ENCODE peak calls at places on chromosomes 1 and 21, in four cellular contexts. U, P, N and F are unnamed samples.
A peak's percentile ranks its signal among the peaks of the same experiment; 100 is the strongest.

GRCh38 chr1:91129017-91129416 is 107.2 kb upstream of the ZNF644 start:
- DNase-seq in U (no peak), P (no peak), N (no peak), F (no peak)

GRCh38 chr1:225593414-225593813 is 59.5 kb downstream of the ENAH start:
- DNase-seq in U (no peak), P (no peak), N (no peak), F (no peak)

GRCh38 chr1:5001466-5001865 is 347.1 kb downstream of the AJAP1 start:
- DNase-seq in U (no peak), P (no peak), N (peak; percentile 2), F (no peak)

GRCh38 chr1:179080866-179081695 is 789 bp upstream of the TOR3A start:
- DNase-seq in U (no peak), P (no peak), N (peak; percentile 38), F (no peak)

GRCh38 chr1:229756666-229757065 is 130.6 kb downstream of the URB2 start:
- DNase-seq in U (peak; percentile 68), P (peak; percentile 44), N (no peak), F (no peak)

GRCh38 chr1:234901491-234902049 is 227.1 kb downstream of the TOMM20 start:
- DNase-seq in U (no peak), P (no peak), N (no peak), F (no peak)

GRCh38 chr21:46667191-46667734 is 31.8 kb downstream of the PRMT2 start:
- DNase-seq in U (peak; percentile 49), P (peak; percentile 55), N (no peak), F (no peak)

GRCh38 chr1:204478921-204479320 is 15.7 kb downstream of the PIK3C2B start:
- DNase-seq in U (no peak), P (no peak), N (no peak), F (no peak)

GRCh38 chr21:34071683-34072082 is 1.7 kb upstream of the MRPS6 start:
- DNase-seq in U (no peak), P (no peak), N (no peak), F (no peak)

GRCh38 chr1:201283836-201284553 is 689 bp downstream of the PKP1 start:
- DNase-seq in U (peak; percentile 52), P (no peak), N (no peak), F (no peak)

GRCh38 chr1:15026114-15026483 is 127.4 kb upstream of the TMEM51 start:
- DNase-seq in U (no peak), P (no peak), N (no peak), F (no peak)

GRCh38 chr1:25061596-25061995 is 131.5 kb upstream of the RUNX3 start:
- DNase-seq in U (no peak), P (no peak), N (no peak), F (no peak)

GRCh38 chr1:205769641-205770365 is 5.5 kb downstream of the RAB29 start:
- DNase-seq in U (no peak), P (peak; percentile 64), N (no peak), F (no peak)

GRCh38 chr1:36089393-36090121 is 865 bp downstream of the ADPRS start:
- DNase-seq in U (peak; percentile 46), P (peak; percentile 24), N (peak; percentile 52), F (no peak)

GRCh38 chr1:20483833-20484525 is 2.0 kb downstream of the CAMK2N1 start:
- DNase-seq in U (peak; percentile 34), P (peak; percentile 74), N (no peak), F (no peak)

GRCh38 chr1:221565718-221566117 is 176.2 kb downstream of the DUSP10 start:
- DNase-seq in U (no peak), P (no peak), N (no peak), F (no peak)

GRCh38 chr1:101200513-101200912 is 36.3 kb upstream of the S1PR1 start:
- DNase-seq in U (peak; percentile 75), P (peak; percentile 79), N (no peak), F (no peak)

GRCh38 chr1:35460796-35461195 is 96.4 kb downstream of the KIAA0319L start:
- DNase-seq in U (peak; percentile 56), P (no peak), N (no peak), F (no peak)